ENCODE peak calls at places on chromosomes 13 and 19, in six cellular contexts. G is epithelial cell of esophagus; U is prostate gland; E is retinal pigment epithelial cell; O is epithelial cell of proximal tubule; A is CD8-positive, alpha-beta T cell. N is an unnamed sample.

GRCh38 chr19:49331616-49332055 is 3.6 kb upstream of the CD37 start:
- DNase-seq in O (peak; percentile 70), E (no peak), A (peak; percentile 69), G (peak; percentile 62), U (no peak), N (peak; percentile 14)

GRCh38 chr19:3343619-3344502 is 22.5 kb upstream of the NFIC start:
- DNase-seq in U (peak; percentile 92), G (peak; percentile 90), O (peak; percentile 54), E (no peak), A (peak; percentile 60), N (peak; percentile 47)

GRCh38 chr13:49098198-49098597 is 121.9 kb upstream of the MLNR start:
- DNase-seq in U (peak; percentile 18), G (peak; percentile 79), E (peak; percentile 99), O (no peak), A (no peak), N (no peak)

GRCh38 chr13:21402586-21403307 is 56.4 kb downstream of the ZDHHC20 start:
- DNase-seq in O (peak; percentile 45), A (no peak), E (no peak), U (no peak), G (peak; percentile 66), N (peak; percentile 11)

GRCh38 chr13:113296842-113297369 is at the start of gene LAMP1:
- DNase-seq in A (peak; percentile 97), G (peak; percentile 97), O (no peak), E (peak; percentile 73), U (peak; percentile 94), N (peak; percentile 86)

GRCh38 chr13:112106467-112107141 is 39.7 kb downstream of the SOX1 start:
- DNase-seq in U (no peak), E (no peak), A (no peak), O (no peak), G (no peak), N (no peak)

GRCh38 chr13:21212138-21212775 is 35.8 kb downstream of the MRPL57 start:
- DNase-seq in U (no peak), O (no peak), G (no peak), E (no peak), A (no peak), N (no peak)

GRCh38 chr19:33465834-33466233 is 55.8 kb downstream of the PEPD start:
- DNase-seq in G (no peak), A (no peak), O (no peak), U (no peak), E (no peak), N (no peak)

GRCh38 chr19:2083174-2083854 is 12.8 kb downstream of the MOB3A start:
- DNase-seq in E (no peak), A (peak; percentile 82), U (no peak), O (no peak), G (no peak), N (no peak)

GRCh38 chr19:30546332-30546731 is 174.1 kb downstream of the ZNF536 start:
- DNase-seq in U (no peak), O (no peak), G (no peak), E (no peak), A (no peak), N (no peak)

GRCh38 chr19:15935167-15935702 is 906 bp upstream of the CYP4F11 start:
- DNase-seq in G (peak; percentile 2), E (no peak), U (no peak), A (no peak), O (peak; percentile 1), N (peak; percentile 59)

GRCh38 chr13:25752957-25753540 is 298.8 kb downstream of the SHISA2 start:
- DNase-seq in O (no peak), E (peak; percentile 29), G (peak; percentile 62), A (no peak), U (no peak), N (no peak)

GRCh38 chr13:109840201-109840892 is 54.0 kb upstream of the IRS2 start:
- DNase-seq in E (peak; percentile 72), U (no peak), O (no peak), G (peak; percentile 82), A (no peak), N (no peak)

GRCh38 chr19:1970003-1970805 is 29.2 kb downstream of the CSNK1G2 start:
- DNase-seq in A (no peak), G (no peak), O (no peak), U (no peak), E (no peak), N (no peak)

GRCh38 chr13:113972451-113973217 is 1.2 kb downstream of the C13orf46 start:
- DNase-seq in G (no peak), A (peak; percentile 10), E (no peak), O (no peak), U (no peak), N (no peak)

GRCh38 chr13:50282016-50282415 is 266.8 kb downstream of the KCNRG start:
- DNase-seq in U (no peak), O (no peak), A (no peak), G (no peak), E (no peak), N (no peak)

GRCh38 chr19:13025819-13026477 is 30.7 kb downstream of the NFIX start:
- DNase-seq in O (no peak), G (no peak), E (no peak), A (no peak), U (no peak), N (no peak)
- H3K4me3 ChIP-seq in O (peak overlapping the region; percentile 36), G (peak overlapping the region; percentile 46), E (no peak overlapping the region), A (no peak overlapping the region), U (peak overlapping the region; percentile 37), N (peak overlapping the region; percentile 60)

GRCh38 chr13:99873832-99874430 is 97.6 kb downstream of the ZIC5 start:
- DNase-seq in U (no peak), O (no peak), E (no peak), A (no peak), G (no peak), N (no peak)
- TF ChIP-seq CTCF in U (no peak), O (no peak), E (no peak), A (no peak), G (no peak), N (no peak)

GRCh38 chr13:32736648-32737047 is 150.4 kb downstream of the PDS5B start:
- DNase-seq in U (no peak), A (no peak), E (no peak), G (no peak), O (no peak), N (no peak)
- H3K4me3 ChIP-seq in U (peak overlapping the region; percentile 14), A (peak overlapping the region; percentile 48), E (no peak overlapping the region), G (no peak overlapping the region), O (peak overlapping the region; percentile 41), N (no peak overlapping the region)

DNA sequence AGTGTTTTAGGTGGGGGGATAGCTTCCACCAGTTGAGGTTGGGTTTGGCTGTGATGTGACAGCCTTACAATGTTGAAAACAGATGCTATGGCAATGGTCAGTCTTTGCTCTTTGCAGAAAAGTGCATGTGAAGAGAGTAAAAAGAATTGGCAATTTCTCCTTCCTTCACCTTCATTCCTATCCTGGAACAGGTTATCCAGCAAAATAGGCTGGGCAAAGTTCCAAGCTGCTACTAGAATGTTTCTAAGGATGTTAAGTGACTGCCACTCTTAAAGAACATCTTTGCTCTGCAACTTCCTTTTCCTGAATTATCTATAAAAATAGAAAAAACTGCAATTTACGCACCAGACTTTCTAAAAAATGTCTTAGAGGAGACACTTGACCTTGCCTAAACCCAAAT is 50.1 kb upstream of the MYCBP2 start:
- DNase-seq in U (no peak), G (peak; percentile 18), E (no peak), O (no peak), A (no peak), N (peak; percentile 34)
- TF ChIP-seq CTCF in U (no peak), G (no peak), E (no peak), O (no peak), A (no peak), N (no peak)

GRCh38 chr13:33099860-33100259 is 83.6 kb downstream of the KL start:
- DNase-seq in A (no peak), O (no peak), U (no peak), E (no peak), G (no peak), N (no peak)
- H3K4me3 ChIP-seq in A (no peak overlapping the region), O (no peak overlapping the region), U (no peak overlapping the region), E (no peak overlapping the region), G (no peak overlapping the region), N (no peak overlapping the region)

DNA sequence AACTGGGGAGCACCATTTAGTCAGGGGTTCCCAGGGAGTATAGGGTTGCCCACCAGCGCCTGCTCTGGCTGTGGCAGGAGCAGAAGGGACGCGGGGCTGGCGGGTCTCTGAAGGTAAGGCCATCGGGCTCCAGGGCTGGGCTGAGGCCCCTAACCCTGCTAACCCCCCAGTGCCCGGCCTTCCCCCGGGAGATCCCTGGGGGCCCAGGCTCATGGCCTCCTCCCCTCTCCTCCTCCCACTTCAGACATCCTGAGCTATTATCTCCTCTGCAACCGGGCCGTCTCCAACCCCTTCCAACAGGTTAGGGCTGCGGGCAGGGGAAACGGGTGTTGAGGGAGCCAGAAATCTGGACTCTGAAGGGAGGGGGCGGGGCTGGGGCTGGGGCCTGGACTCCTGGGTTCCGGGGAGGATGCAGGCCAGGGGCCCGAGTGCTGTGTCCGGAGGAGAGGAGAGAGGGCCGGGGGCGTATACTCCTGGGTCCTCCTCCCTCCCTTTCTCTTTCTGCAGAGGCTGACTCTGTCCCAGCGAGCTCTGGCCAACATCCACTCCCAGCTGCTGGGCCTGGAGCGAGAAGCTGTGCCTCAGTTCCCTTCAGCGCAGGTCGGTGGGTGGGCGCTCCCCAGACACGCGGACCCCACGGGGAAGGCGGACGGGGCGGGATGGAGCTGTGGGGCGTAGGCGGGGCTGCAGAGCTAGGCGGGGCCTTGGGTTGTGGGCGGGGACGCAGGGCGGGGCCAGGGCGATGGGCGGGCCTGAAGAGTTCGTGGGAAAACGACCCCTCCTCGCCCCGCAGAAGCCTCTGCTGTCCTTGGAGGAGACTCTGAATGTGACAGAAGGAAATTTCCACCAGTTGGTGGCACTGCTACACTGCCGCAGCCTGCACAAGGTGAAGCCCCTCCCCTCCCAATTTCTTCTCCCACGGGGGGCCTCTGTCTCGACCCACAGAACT is 15.3 kb downstream of the TTYH1 start:
- DNase-seq in A (peak; percentile 36), O (no peak), U (peak; percentile 37), G (peak; percentile 37), E (no peak), N (peak; percentile 49)
- TF ChIP-seq CTCF in A (peak; percentile 13), O (peak; percentile 15), U (no peak), G (peak; percentile 15), E (no peak), N (peak; percentile 45)

DNA sequence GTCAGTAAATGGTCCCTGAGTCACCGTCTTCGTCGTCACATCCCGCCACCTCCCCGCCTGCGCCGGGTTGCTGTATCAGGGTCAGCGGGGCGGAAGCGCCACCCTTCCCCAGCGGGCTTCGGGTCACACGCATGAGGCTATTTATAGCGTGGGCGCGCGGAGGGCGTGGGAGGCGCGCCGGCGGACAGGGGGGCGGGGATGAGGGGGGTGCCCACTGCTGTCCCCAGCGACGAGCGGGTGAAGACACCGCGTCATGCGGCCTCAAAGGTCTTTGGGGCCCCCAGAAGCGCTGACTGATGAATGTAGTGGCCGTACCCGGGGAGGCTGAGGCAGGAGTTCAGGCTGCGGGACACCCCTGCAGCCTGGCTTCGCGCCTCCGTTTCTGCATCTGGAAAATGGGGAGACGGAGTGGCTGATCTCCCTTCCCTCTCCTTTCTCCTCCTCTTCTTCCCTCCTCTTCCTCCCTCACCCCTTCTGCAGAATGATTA is 7.9 kb downstream of the UNC13A start:
- DNase-seq in E (peak; percentile 21), U (no peak), G (peak; percentile 25), O (no peak), A (peak; percentile 61), N (no peak)
- H3K4me3 ChIP-seq in E (peak overlapping the region; percentile 10), U (no peak overlapping the region), G (no peak overlapping the region), O (no peak overlapping the region), A (no peak overlapping the region), N (no peak overlapping the region)

GRCh38 chr13:23567792-23568480 is 2.3 kb upstream of the TNFRSF19 start:
- DNase-seq in U (no peak), O (no peak), A (no peak), G (no peak), E (no peak), N (no peak)
- TF ChIP-seq CTCF in U (no peak), O (no peak), A (no peak), G (no peak), E (no peak), N (no peak)

N was measured in LNCaP clone FGC.